ENCODE peak calls at places on chromosomes 16 and 17, in ten cellular contexts. C is GM23338, Q is AG04450, M is choroid plexus epithelial cell, P is ovary, H is PC-3, O is cardiac fibroblast, U is astrocyte of the spinal cord, D is heart right ventricle, B is heart left ventricle. W is an unnamed sample.
A peak's percentile ranks its signal among the peaks of the same experiment; 100 is the strongest.

GRCh38 chr17:66673668-66674276 is 161.1 kb upstream of the CACNG5 start:
- DNase-seq in P (peak; percentile 46), B (no peak), M (peak; percentile 85), C (peak; percentile 84), H (peak; percentile 92), U (peak; percentile 73), O (peak; percentile 75), D (no peak), Q (peak; percentile 39), W (no peak)

GRCh38 chr17:81498953-81499600 is 13.5 kb downstream of the ACTG1 start:
- DNase-seq in M (no peak), C (no peak), O (no peak), U (no peak), P (no peak), B (no peak), D (no peak), Q (no peak), H (no peak), W (no peak)

GRCh38 chr17:78723001-78723796 is 58.9 kb downstream of the CYTH1 start:
- DNase-seq in D (peak; percentile 55), H (no peak), Q (no peak), C (peak; percentile 83), U (peak; percentile 37), M (no peak), P (peak; percentile 76), B (no peak), O (peak; percentile 41), W (no peak)

GRCh38 chr16:9047689-9048301 is 43.6 kb upstream of the HAPSTR1 start:
- DNase-seq in P (peak; percentile 67), D (peak; percentile 83), U (peak; percentile 99), C (peak; percentile 86), O (peak; percentile 100), B (peak; percentile 90), H (peak; percentile 97), Q (peak; percentile 98), M (peak; percentile 99), W (peak; percentile 96)

GRCh38 chr17:76909971-76910760 is 42.0 kb downstream of the MGAT5B start:
- DNase-seq in P (peak; percentile 41), D (peak; percentile 53), B (no peak), M (peak; percentile 59), C (peak; percentile 94), U (peak; percentile 56), O (peak; percentile 40), H (peak; percentile 62), Q (no peak), W (peak; percentile 18)

GRCh38 chr16:26772503-26772902 is 294.2 kb upstream of the C16orf82 start:
- DNase-seq in B (no peak), D (no peak), C (no peak), M (no peak), P (no peak), Q (no peak), O (no peak), U (no peak), H (no peak), W (no peak)

GRCh38 chr17:70318061-70318460 is 148.7 kb downstream of the KCNJ2 start:
- DNase-seq in H (no peak), O (no peak), Q (no peak), D (no peak), P (no peak), C (no peak), B (no peak), M (no peak), U (no peak), W (no peak)

GRCh38 chr16:89060207-89060794 is 33.4 kb upstream of the ACSF3 start:
- DNase-seq in H (no peak), B (no peak), P (no peak), C (no peak), M (no peak), O (no peak), U (no peak), D (no peak), Q (no peak), W (no peak)

GRCh38 chr16:79599837-79600635 is 501 bp downstream of the MAF start:
- DNase-seq in B (peak; percentile 82), C (peak; percentile 74), O (peak; percentile 48), P (peak; percentile 81), H (no peak), M (peak; percentile 49), U (peak; percentile 42), Q (no peak), D (peak; percentile 75), W (no peak)

GRCh38 chr16:59067207-59067606 is 333.1 kb upstream of the GOT2 start:
- DNase-seq in B (no peak), D (no peak), Q (no peak), O (no peak), M (peak; percentile 17), U (no peak), C (no peak), P (no peak), H (no peak), W (peak; percentile 53)

GRCh38 chr16:50533317-50533716 is 14.9 kb upstream of the NKD1 start:
- DNase-seq in M (no peak), P (no peak), U (no peak), C (no peak), Q (no peak), B (no peak), D (no peak), O (no peak), H (no peak), W (no peak)

GRCh38 chr17:74031314-74032080 is 172.0 kb upstream of the RPL38 start:
- DNase-seq in O (no peak), D (no peak), U (no peak), H (no peak), P (no peak), C (no peak), B (no peak), Q (no peak), M (no peak), W (no peak)

GRCh38 chr17:82023447-82024241 is 539 bp downstream of the LRRC45 start:
- DNase-seq in C (peak; percentile 69), H (no peak), M (no peak), B (no peak), U (no peak), D (no peak), P (no peak), Q (no peak), O (peak; percentile 24), W (no peak)

GRCh38 chr17:77842148-77842905 is 116.2 kb upstream of the TNRC6C start:
- DNase-seq in O (peak; percentile 44), U (no peak), B (no peak), C (no peak), P (no peak), H (peak; percentile 54), Q (no peak), M (peak; percentile 28), D (no peak), W (no peak)

GRCh38 chr16:81035975-81036750 is 521 bp downstream of the ATMIN start:
- DNase-seq in P (no peak), B (peak; percentile 69), U (peak; percentile 27), H (peak; percentile 3), D (peak; percentile 39), C (peak; percentile 69), Q (no peak), O (peak; percentile 23), M (peak; percentile 25), W (no peak)

GRCh38 chr17:987931-988330 is 8.4 kb upstream of the NXN start:
- DNase-seq in O (no peak), U (no peak), Q (no peak), M (no peak), D (no peak), P (no peak), B (peak; percentile 56), C (no peak), H (no peak), W (no peak)

GRCh38 chr17:2060681-2061440 is 6.0 kb downstream of the HIC1 start:
- DNase-seq in Q (no peak), U (no peak), M (peak; percentile 76), P (peak; percentile 68), B (no peak), O (peak; percentile 31), H (no peak), C (no peak), D (no peak), W (no peak)

GRCh38 chr17:47694018-47694817 is at the start of gene TBKBP1:
- DNase-seq in C (peak; percentile 92), H (peak; percentile 51), P (peak; percentile 84), Q (no peak), O (peak; percentile 80), U (no peak), D (peak; percentile 65), M (peak; percentile 27), B (peak; percentile 82), W (no peak)

GRCh38 chr17:42672038-42672437 is 4.8 kb downstream of the PLEKHH3 start:
- DNase-seq in U (no peak), P (no peak), Q (no peak), M (no peak), B (peak; percentile 55), C (peak; percentile 63), O (no peak), H (no peak), D (no peak), W (no peak)
- H3K4me3 ChIP-seq in U (no peak overlapping the region), P (no peak overlapping the region), Q (no peak overlapping the region), M (no peak overlapping the region), B (no peak overlapping the region), C (peak overlapping the region; percentile 77), O (no peak overlapping the region), H (no peak overlapping the region), D (no peak overlapping the region), W (no peak overlapping the region)

GRCh38 chr16:73480381-73480780 is 432.5 kb upstream of the ZFHX3 start:
- DNase-seq in O (no peak), U (no peak), D (no peak), C (peak; percentile 28), B (no peak), H (no peak), M (no peak), P (no peak), Q (no peak), W (no peak)
- TF ChIP-seq CTCF in O (no peak), U (no peak), D (no peak), C (peak; percentile 12), B (no peak), H (no peak), M (no peak), P (no peak), Q (no peak), W (no peak)

GRCh38 chr17:56440391-56440790 is 153.1 kb upstream of the NOG start:
- DNase-seq in B (no peak), U (no peak), P (no peak), O (no peak), C (no peak), H (no peak), Q (no peak), D (no peak), M (peak; percentile 1), W (no peak)
- H3K4me3 ChIP-seq in B (no peak overlapping the region), U (no peak overlapping the region), P (no peak overlapping the region), O (no peak overlapping the region), C (no peak overlapping the region), H (no peak overlapping the region), Q (no peak overlapping the region), D (no peak overlapping the region), M (no peak overlapping the region), W (no peak overlapping the region)

DNA sequence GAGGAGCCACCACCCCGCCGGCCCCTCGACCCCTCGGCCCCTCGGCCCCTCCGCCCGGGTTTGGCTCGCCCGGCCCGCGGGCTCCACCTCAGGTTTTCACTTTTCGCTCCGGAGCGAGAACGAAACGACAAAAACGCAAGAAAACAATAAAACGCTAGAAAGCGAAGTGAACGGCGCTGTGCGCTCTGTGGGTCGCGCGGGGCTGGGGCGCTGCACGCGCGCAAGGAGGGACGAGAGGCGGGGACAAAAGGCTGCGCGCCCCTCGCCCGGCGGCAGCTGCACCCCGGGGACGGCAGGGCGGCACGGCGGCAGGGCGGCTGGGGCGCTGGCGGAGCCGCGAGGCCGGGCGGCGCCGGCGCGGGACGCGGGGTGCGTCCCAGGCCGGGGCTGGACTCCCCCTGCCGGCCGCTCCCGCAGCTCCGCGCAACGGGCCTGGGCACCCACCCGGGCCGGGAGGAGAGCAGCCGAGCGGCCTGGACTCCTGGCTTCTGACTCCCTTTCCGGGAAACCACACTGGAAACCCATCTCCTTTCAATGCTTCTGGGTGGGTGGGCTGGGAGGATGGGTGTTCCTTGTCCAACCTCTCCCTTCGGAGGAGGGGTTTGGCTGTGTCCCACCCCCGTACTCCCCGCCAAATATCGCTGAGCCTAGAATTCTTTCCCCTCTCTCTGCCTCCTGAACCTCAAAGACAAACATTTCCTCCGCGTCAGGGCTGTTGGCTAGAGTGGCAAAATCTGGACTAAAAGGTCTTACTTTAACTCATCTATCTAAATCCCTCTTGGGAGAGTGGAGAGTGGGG is 9.9 kb downstream of the TBX2 start:
- DNase-seq in Q (no peak), C (peak; percentile 73), P (peak; percentile 75), H (peak; percentile 84), U (no peak), O (peak; percentile 79), B (no peak), M (peak; percentile 70), D (peak; percentile 74), W (no peak)
- TF ChIP-seq CTCF in Q (peak; percentile 47), C (no peak), P (no peak), H (peak; percentile 16), U (peak; percentile 53), O (peak; percentile 25), B (peak; percentile 51), M (peak; percentile 47), D (peak; percentile 59), W (peak; percentile 48)

W was measured in kidney epithelial cell.